ENCODE peak calls at places on chromosomes 13 and 19, in seven cellular contexts. V is fibroblast of the aortic adventitia, H is mucosa of descending colon, Z is PC-9, M is tibial nerve, B is kidney epithelial cell, N is foreskin fibroblast. T is an unnamed sample.

GRCh38 chr13:89267734-89268133 is 1596.6 kb downstream of the SLITRK5 start:
- DNase-seq in M (no peak), V (no peak), H (no peak), Z (no peak), N (no peak), B (peak; percentile 23), T (no peak)

GRCh38 chr19:34120846-34121639 is 51.3 kb upstream of the LSM14A start:
- DNase-seq in V (peak; percentile 60), H (no peak), B (no peak), N (peak; percentile 76), M (no peak), Z (no peak), T (no peak)

GRCh38 chr13:65468628-65469027 is 1761.5 kb downstream of the PCDH9 start:
- DNase-seq in Z (no peak), M (no peak), V (peak; percentile 59), H (no peak), B (no peak), N (no peak), T (no peak)

GRCh38 chr19:55440411-55441105 is 2.5 kb downstream of the SHISA7 start:
- DNase-seq in V (no peak), N (no peak), B (no peak), H (no peak), Z (no peak), M (no peak), T (no peak)

GRCh38 chr13:20412761-20413355 is 112.8 kb downstream of the CRYL1 start:
- DNase-seq in H (no peak), B (no peak), Z (no peak), V (no peak), N (peak; percentile 27), M (no peak), T (no peak)

GRCh38 chr19:34962281-34962944 is 1.6 kb downstream of the ZNF792 start:
- DNase-seq in H (no peak), N (no peak), B (no peak), V (peak; percentile 11), Z (no peak), M (no peak), T (no peak)

GRCh38 chr19:55488986-55489710 is 912 bp downstream of the SSC5D start:
- DNase-seq in M (no peak), N (peak; percentile 59), H (peak; percentile 50), B (no peak), V (peak; percentile 31), Z (no peak), T (no peak)

GRCh38 chr19:1491114-1491848 is at the start of gene REEP6:
- DNase-seq in Z (no peak), B (no peak), H (no peak), V (no peak), N (no peak), M (no peak), T (no peak)

GRCh38 chr19:47507924-47508553 is 6.8 kb downstream of the NAPA start:
- DNase-seq in H (no peak), M (no peak), B (no peak), N (no peak), V (no peak), Z (no peak), T (no peak)

GRCh38 chr13:29849731-29850212 is 645 bp downstream of the UBL3 start:
- DNase-seq in Z (peak; percentile 34), B (peak; percentile 35), N (peak; percentile 72), M (no peak), H (peak; percentile 82), V (peak; percentile 55), T (no peak)

GRCh38 chr19:8397746-8398721 is 7.9 kb downstream of the RAB11B start:
- DNase-seq in V (no peak), B (peak; percentile 57), H (peak; percentile 48), N (no peak), Z (no peak), M (no peak), T (no peak)

GRCh38 chr13:36337938-36338337 is 8.3 kb downstream of the SPART start:
- DNase-seq in N (no peak), M (no peak), V (no peak), Z (no peak), H (no peak), B (no peak), T (no peak)

GRCh38 chr13:104593251-104593576 is 1527.0 kb upstream of the SLC10A2 start:
- DNase-seq in N (no peak), H (no peak), M (no peak), B (no peak), V (no peak), Z (no peak), T (no peak)

GRCh38 chr19:33373701-33374405 is at the start of gene CEBPG:
- DNase-seq in V (peak; percentile 69), N (peak; percentile 89), Z (peak; percentile 58), B (no peak), M (no peak), H (peak; percentile 67), T (no peak)

GRCh38 chr13:106063591-106064308 is 471.7 kb downstream of the EFNB2 start:
- DNase-seq in M (no peak), H (no peak), N (peak; percentile 63), Z (no peak), V (peak; percentile 31), B (no peak), T (peak; percentile 30)

GRCh38 chr19:1309977-1310852 is 24.5 kb downstream of the EFNA2 start:
- DNase-seq in V (no peak), M (no peak), H (no peak), N (no peak), Z (no peak), B (no peak), T (no peak)

GRCh38 chr13:105139380-105140285 is 1395.8 kb downstream of the EFNB2 start:
- DNase-seq in Z (peak; percentile 53), N (no peak), M (no peak), B (no peak), V (peak; percentile 0), H (peak; percentile 55), T (no peak)

GRCh38 chr13:40315416-40316064 is 350.9 kb downstream of the FOXO1 start:
- DNase-seq in B (peak; percentile 4), H (no peak), Z (no peak), M (no peak), N (no peak), V (no peak), T (no peak)

GRCh38 chr19:16482745-16483144 is 11.0 kb upstream of the EPS15L1 start:
- DNase-seq in M (no peak), Z (no peak), V (no peak), H (no peak), B (no peak), N (no peak), T (no peak)

GRCh38 chr13:61918841-61919240 is 503.2 kb upstream of the PCDH20 start:
- DNase-seq in H (no peak), B (no peak), M (no peak), Z (no peak), V (no peak), N (no peak), T (no peak)

GRCh38 chr13:101211261-101211660 is 205.0 kb downstream of the NALCN start:
- DNase-seq in B (no peak), V (peak; percentile 69), N (peak; percentile 78), Z (no peak), H (no peak), M (no peak), T (no peak)

GRCh38 chr19:40640744-40641143 is 39.6 kb downstream of the LTBP4 start:
- DNase-seq in V (peak; percentile 25), B (no peak), H (no peak), N (no peak), M (no peak), Z (no peak), T (no peak)

GRCh38 chr13:90918551-90918950 is 428.9 kb upstream of the MIR17HG start:
- DNase-seq in N (no peak), V (peak; percentile 0), B (peak; percentile 77), H (no peak), Z (no peak), M (no peak), T (peak; percentile 88)

GRCh38 chr19:54312011-54312410 is 955 bp downstream of the LILRA5 start:
- DNase-seq in N (no peak), M (no peak), H (no peak), Z (no peak), V (no peak), B (no peak), T (no peak)

GRCh38 chr19:57803265-57803593 is 11.5 kb downstream of the ZNF552 start:
- DNase-seq in B (no peak), H (no peak), M (no peak), N (no peak), Z (no peak), V (no peak), T (no peak)

GRCh38 chr13:32660227-32660626 is 74.0 kb downstream of the PDS5B start:
- DNase-seq in H (no peak), V (no peak), N (no peak), Z (no peak), B (no peak), M (no peak), T (no peak)

GRCh38 chr13:32659736-32660135 is 73.5 kb downstream of the PDS5B start:
- DNase-seq in H (no peak), Z (no peak), M (no peak), B (no peak), N (no peak), V (peak; percentile 52), T (no peak)

GRCh38 chr13:32669030-32669646 is 82.9 kb downstream of the PDS5B start:
- DNase-seq in M (no peak), N (peak; percentile 65), V (peak; percentile 77), B (peak; percentile 16), Z (no peak), H (no peak), T (no peak)

GRCh38 chr13:32666990-32667571 is 80.8 kb downstream of the PDS5B start:
- DNase-seq in B (no peak), H (no peak), N (no peak), Z (no peak), M (no peak), V (no peak), T (no peak)

GRCh38 chr13:32663660-32664059 is 77.4 kb downstream of the PDS5B start:
- DNase-seq in V (no peak), M (no peak), B (no peak), N (no peak), Z (no peak), H (no peak), T (no peak)
- TF ChIP-seq CTCF in V (no peak), M (no peak), B (no peak), N (no peak), Z (no peak), H (no peak), T (no peak)

DNA sequence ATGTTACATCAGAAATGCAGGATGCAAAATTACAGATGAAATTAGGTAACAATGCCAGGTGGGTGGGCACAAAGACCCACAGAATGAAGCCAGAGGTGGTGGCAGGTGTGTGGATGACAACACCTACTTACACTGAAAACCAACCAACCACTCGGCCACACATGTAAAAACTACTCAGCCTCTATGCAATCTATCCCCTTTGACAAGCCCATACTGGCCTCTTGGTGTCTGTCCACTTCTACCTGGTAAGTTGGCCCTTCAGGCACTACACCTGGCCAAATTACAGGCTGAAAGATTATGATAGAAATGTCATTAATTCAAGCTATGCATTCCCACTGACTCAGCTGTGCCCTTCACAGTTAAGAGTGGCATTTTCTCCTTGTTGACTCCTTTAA is 50.0 kb downstream of the BRD4 start:
- DNase-seq in Z (no peak), B (no peak), M (no peak), V (no peak), N (no peak), H (no peak), T (no peak)
- H3K4me3 ChIP-seq in Z (no peak overlapping the region), B (no peak overlapping the region), M (no peak overlapping the region), V (no peak overlapping the region), N (no peak overlapping the region), H (no peak overlapping the region), T (no peak overlapping the region)

GRCh38 chr19:22882797-22883196 is 50.7 kb downstream of the ZNF723 start:
- DNase-seq in M (no peak), V (peak; percentile 18), Z (no peak), B (no peak), N (peak; percentile 7), H (no peak), T (no peak)
- TF ChIP-seq CTCF in M (no peak), V (no peak), Z (peak; percentile 68), B (no peak), N (no peak), H (no peak), T (peak; percentile 43)

GRCh38 chr13:46845146-46845545 is 48.2 kb upstream of the ESD start:
- DNase-seq in Z (no peak), M (no peak), N (no peak), H (no peak), B (no peak), V (no peak), T (no peak)
- H3K4me3 ChIP-seq in Z (no peak overlapping the region), M (no peak overlapping the region), N (no peak overlapping the region), H (no peak overlapping the region), B (no peak overlapping the region), V (no peak overlapping the region), T (no peak overlapping the region)